ENCODE peak calls at places on chromosomes 3 and 15, in five cellular contexts. Q is K562, N is GM12892, F is H1, W is GM12878. B is an unnamed sample.

GRCh38 chr3:4656059-4656458 is 162.9 kb downstream of the ITPR1 start:
- DNase-seq in Q (peak; percentile 64), N (no peak), F (peak; percentile 64), W (no peak), B (peak; percentile 24)

GRCh38 chr3:71454513-71455423 is 128.8 kb downstream of the FOXP1 start:
- DNase-seq in Q (no peak), N (no peak), F (no peak), W (no peak), B (no peak)

GRCh38 chr15:89479173-89479572 is 17.2 kb downstream of the RHCG start:
- DNase-seq in Q (no peak), N (no peak), F (no peak), W (no peak), B (no peak)

GRCh38 chr15:38195191-38195901 is 57.3 kb upstream of the SPRED1 start:
- DNase-seq in Q (no peak), N (no peak), F (no peak), W (no peak), B (no peak)

GRCh38 chr15:59456114-59456513 is 18.1 kb downstream of the FAM81A start:
- DNase-seq in Q (no peak), N (no peak), F (no peak), W (no peak), B (no peak)

GRCh38 chr3:182241196-182241776 is 529.6 kb downstream of the SOX2 start:
- DNase-seq in Q (no peak), N (no peak), F (no peak), W (no peak), B (no peak)

GRCh38 chr15:45606413-45606812 is 19.2 kb downstream of the BLOC1S6 start:
- DNase-seq in Q (no peak), N (no peak), F (no peak), W (no peak), B (no peak)

GRCh38 chr15:90174140-90174891 is 26.8 kb upstream of the SEMA4B start:
- DNase-seq in Q (no peak), N (no peak), F (no peak), W (no peak), B (no peak)

GRCh38 chr3:131540821-131541220 is 38.0 kb upstream of the MRPL3 start:
- DNase-seq in Q (no peak), N (no peak), F (no peak), W (no peak), B (no peak)

GRCh38 chr3:72237679-72238320 is 452.9 kb upstream of the PROK2 start:
- DNase-seq in Q (no peak), N (no peak), F (no peak), W (no peak), B (no peak)

GRCh38 chr3:165156757-165157156 is 39.4 kb downstream of the SLITRK3 start:
- DNase-seq in Q (no peak), N (no peak), F (no peak), W (no peak), B (no peak)

GRCh38 chr3:55514962-55515361 is 27.9 kb upstream of the WNT5A start:
- DNase-seq in Q (no peak), N (no peak), F (no peak), W (no peak), B (no peak)

GRCh38 chr3:115667175-115668065 is 44.1 kb downstream of the GAP43 start:
- DNase-seq in Q (no peak), N (no peak), F (no peak), W (no peak), B (no peak)

GRCh38 chr15:43515731-43516130 is 1.7 kb upstream of the MAP1A start:
- DNase-seq in Q (no peak), N (no peak), F (no peak), W (no peak), B (no peak)

GRCh38 chr15:43516801-43517353 is 531 bp upstream of the MAP1A start:
- DNase-seq in Q (no peak), N (no peak), F (no peak), W (no peak), B (no peak)

GRCh38 chr15:43514241-43515057 is 3.0 kb upstream of the MAP1A start:
- DNase-seq in Q (peak; percentile 55), N (no peak), F (peak; percentile 64), W (no peak), B (no peak)

GRCh38 chr15:43517354-43518072 is at the start of gene MAP1A:
- DNase-seq in Q (peak; percentile 88), N (no peak), F (peak; percentile 63), W (no peak), B (no peak)

DNA sequence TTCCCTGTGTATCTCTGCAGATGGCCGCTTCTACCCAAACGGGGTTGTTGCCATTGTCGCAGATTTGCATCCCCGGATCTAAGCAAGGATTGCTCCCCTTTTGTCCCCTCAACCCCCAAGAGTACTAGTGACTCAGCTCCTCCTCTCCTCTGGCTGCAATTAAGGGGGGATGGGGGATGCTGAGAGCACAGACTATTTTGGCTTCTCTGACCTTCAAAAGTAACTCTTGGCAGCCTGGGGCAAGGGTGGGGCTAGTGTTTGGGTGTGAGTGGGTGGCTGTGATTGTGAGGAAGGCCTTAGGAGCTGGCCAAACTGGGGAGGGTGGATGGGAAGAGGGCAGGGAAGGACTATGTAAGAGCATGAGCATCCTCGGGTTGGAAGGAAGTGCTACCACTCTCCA is 1.2 kb upstream of the MAP1A start:
- DNase-seq in Q (no peak), N (no peak), F (no peak), W (no peak), B (no peak)
- TF ChIP-seq TAF1 in Q (no peak), N (no peak), F (no peak), W (no peak), B (no peak)

GRCh38 chr15:52679232-52680040 is at the start of gene ATOSA:
- DNase-seq in Q (peak; percentile 88), N (peak; percentile 62), F (peak; percentile 94), W (peak; percentile 48), B (peak; percentile 69)
- TF ChIP-seq POLR2A in Q (no peak), N (no peak), F (no peak), W (peak; percentile 74), B (no peak)

DNA sequence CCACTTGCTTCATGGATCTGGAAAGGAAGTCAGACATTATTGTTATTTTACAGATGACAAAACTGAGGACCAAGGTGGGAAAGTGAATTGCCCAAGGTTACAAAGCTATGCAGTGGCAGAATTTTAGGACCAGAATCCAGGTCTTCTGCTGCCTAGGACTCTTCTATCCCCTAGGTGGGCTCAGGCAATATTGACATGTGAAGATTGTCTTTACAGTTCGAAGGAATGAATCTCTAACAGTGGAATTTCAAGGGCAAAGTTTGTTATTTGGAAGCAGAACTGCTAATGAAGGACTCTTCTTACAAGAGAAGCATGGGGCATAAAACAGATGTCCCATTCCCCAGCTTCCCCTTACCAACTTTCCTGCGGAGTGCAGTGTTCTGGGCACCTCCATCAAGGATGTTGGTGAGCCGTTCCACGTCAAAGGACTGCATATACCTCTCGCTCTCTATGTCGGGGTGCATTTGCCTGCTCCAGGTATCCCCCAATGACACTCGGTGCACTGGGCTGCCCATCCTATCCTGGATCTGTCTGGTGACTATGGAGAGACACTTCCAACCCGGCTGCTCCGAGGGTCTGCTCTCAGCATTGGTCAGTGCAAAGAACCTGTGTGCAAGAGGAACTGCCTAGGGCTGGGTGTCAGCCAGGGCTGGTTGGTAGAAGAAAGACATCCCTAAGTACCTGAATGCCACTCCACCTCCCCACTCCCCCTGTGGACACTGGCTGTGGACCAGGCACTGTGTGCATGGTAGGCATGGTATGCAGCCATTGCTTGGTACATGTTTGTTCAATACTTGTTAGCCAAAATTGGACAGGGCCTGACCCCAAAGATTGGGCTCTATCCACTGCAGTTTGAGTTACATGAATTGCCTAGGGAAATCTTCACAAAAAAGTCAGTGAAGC is 2.1 kb downstream of the ACOX2 start:
- DNase-seq in Q (no peak), N (no peak), F (no peak), W (no peak), B (no peak)
- TF ChIP-seq TAF1 in Q (no peak), N (no peak), F (no peak), W (no peak), B (no peak)

DNA sequence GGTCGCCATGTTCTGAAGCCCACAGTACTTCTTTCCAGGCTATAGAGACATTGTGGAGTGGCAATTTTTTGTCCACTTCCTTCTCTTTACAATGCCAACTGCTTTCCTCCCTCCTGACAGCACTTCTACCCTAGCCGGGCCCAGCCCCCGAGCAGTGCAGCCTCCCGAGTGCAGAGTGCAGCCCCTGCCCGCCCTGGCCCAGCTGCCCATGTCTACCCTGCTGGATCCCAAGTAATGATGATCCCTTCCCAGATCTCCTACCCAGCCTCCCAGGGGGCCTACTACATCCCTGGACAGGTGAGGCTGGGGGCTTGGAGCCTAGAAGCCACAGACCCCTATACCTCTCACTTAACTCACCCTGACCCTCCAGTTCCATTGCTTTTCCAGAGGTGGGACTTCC is 2.8 kb downstream of the EIF4G1 start:
- DNase-seq in Q (no peak), N (no peak), F (no peak), W (no peak), B (no peak)
- TF ChIP-seq POLR2A in Q (no peak), N (no peak), F (no peak), W (no peak), B (no peak)

DNA sequence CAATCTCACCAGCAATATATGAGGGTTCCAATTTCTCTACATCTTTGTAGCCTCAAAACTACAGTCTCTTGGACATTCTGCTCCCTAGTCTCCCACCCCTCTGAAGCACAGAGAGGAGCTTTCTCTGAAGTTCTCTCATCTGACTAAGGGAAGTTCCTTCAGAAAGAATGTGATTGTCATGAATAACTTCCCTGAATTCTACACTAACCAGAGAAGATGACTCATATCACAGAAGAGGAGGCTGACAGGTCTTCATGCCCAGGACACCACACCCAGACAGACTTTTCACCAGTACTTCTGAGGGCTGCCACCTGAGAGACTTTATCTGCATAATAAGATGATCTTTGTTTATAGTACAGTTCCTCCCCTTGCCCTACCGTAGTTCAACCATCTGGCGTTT is 52.8 kb downstream of the CDIN1 start:
- DNase-seq in Q (no peak), N (no peak), F (no peak), W (no peak), B (no peak)
- TF ChIP-seq TAF1 in Q (no peak), N (no peak), F (no peak), W (no peak), B (no peak)

DNA sequence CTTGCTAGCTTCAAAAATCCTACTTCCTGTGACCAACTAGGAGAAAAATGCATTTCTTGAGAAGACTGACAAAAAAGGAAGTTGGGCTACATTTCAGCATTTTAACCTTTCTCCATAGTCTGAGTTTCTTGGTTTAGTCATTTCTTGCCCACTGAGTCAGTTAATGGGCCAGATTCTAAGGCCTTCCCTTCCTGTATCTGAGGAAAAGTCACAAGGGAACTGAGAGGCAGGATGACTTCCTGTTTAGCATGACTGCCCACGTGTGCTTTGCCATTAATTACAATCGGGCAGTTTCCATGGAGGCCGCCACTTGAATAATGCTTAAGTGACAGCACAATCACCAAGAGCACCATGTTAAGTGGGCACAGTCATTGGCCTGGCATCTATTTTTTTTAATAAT is 794.4 kb upstream of the LMCD1 start:
- DNase-seq in Q (no peak), N (no peak), F (no peak), W (no peak), B (no peak)
- TF ChIP-seq POLR2A in Q (no peak), N (no peak), F (no peak), W (no peak), B (no peak)

GRCh38 chr3:107366766-107367165 is 10.5 kb upstream of the CCDC54 start:
- DNase-seq in Q (peak; percentile 6), N (no peak), F (no peak), W (no peak), B (no peak)
- TF ChIP-seq TAF1 in Q (no peak), N (no peak), F (no peak), W (no peak), B (no peak)